ENCODE peak calls at places on chromosomes 4 and X, in five cellular contexts. One of them, this sample, is unnamed.

GRCh38 chr4:69089388-69089787 is 6.9 kb upstream of the UGT2B7 start:
- DNase-seq in kidney tubule cell: no peak
- DNase-seq in tibial artery: no peak
- DNase-seq in AG08395: no peak
- DNase-seq in natural killer cell treated with Interleukin-12 subunit alpha and Interleukin-12 subunit beta and Interleukin-15 and Interleukin-18, amount 100 ng/mL, for 72 hours: no peak
- DNase-seq in this sample: no peak

GRCh38 chr4:186685744-186686143 is 37.9 kb downstream of the FAT1 start:
- DNase-seq in kidney tubule cell: peak; percentile 98
- DNase-seq in tibial artery: no peak
- DNase-seq in AG08395: peak; percentile 78
- DNase-seq in natural killer cell treated with Interleukin-12 subunit alpha and Interleukin-12 subunit beta and Interleukin-15 and Interleukin-18, amount 100 ng/mL, for 72 hours: no peak
- DNase-seq in this sample: no peak

GRCh38 chrX:80578518-80579105 is 158.4 kb downstream of the TENT5D start:
- DNase-seq in kidney tubule cell: peak; percentile 46
- DNase-seq in tibial artery: no peak
- DNase-seq in AG08395: peak; percentile 29
- DNase-seq in natural killer cell treated with Interleukin-12 subunit alpha and Interleukin-12 subunit beta and Interleukin-15 and Interleukin-18, amount 100 ng/mL, for 72 hours: no peak
- DNase-seq in this sample: no peak

GRCh38 chr4:26815199-26815598 is 45.4 kb upstream of the STIM2 start:
- DNase-seq in kidney tubule cell: no peak
- DNase-seq in tibial artery: no peak
- DNase-seq in AG08395: no peak
- DNase-seq in natural killer cell treated with Interleukin-12 subunit alpha and Interleukin-12 subunit beta and Interleukin-15 and Interleukin-18, amount 100 ng/mL, for 72 hours: no peak
- DNase-seq in this sample: no peak

GRCh38 chr4:151922306-151922705 is 161.5 kb upstream of the GATB start:
- DNase-seq in kidney tubule cell: no peak
- DNase-seq in tibial artery: no peak
- DNase-seq in AG08395: no peak
- DNase-seq in natural killer cell treated with Interleukin-12 subunit alpha and Interleukin-12 subunit beta and Interleukin-15 and Interleukin-18, amount 100 ng/mL, for 72 hours: no peak
- DNase-seq in this sample: no peak

GRCh38 chrX:100410901-100411801 is 1.1 kb upstream of the PCDH19 start:
- DNase-seq in kidney tubule cell: no peak
- DNase-seq in tibial artery: no peak
- DNase-seq in AG08395: no peak
- DNase-seq in natural killer cell treated with Interleukin-12 subunit alpha and Interleukin-12 subunit beta and Interleukin-15 and Interleukin-18, amount 100 ng/mL, for 72 hours: no peak
- DNase-seq in this sample: no peak

GRCh38 chrX:110992611-110993010 is 103.4 kb upstream of the PAK3 start:
- DNase-seq in kidney tubule cell: peak; percentile 49
- DNase-seq in tibial artery: no peak
- DNase-seq in AG08395: peak; percentile 49
- DNase-seq in natural killer cell treated with Interleukin-12 subunit alpha and Interleukin-12 subunit beta and Interleukin-15 and Interleukin-18, amount 100 ng/mL, for 72 hours: no peak
- DNase-seq in this sample: no peak

GRCh38 chr4:48129307-48130014 is 4.6 kb downstream of the TXK start:
- DNase-seq in kidney tubule cell: peak; percentile 7
- DNase-seq in tibial artery: no peak
- DNase-seq in AG08395: no peak
- DNase-seq in natural killer cell treated with Interleukin-12 subunit alpha and Interleukin-12 subunit beta and Interleukin-15 and Interleukin-18, amount 100 ng/mL, for 72 hours: peak; percentile 85
- DNase-seq in this sample: no peak

GRCh38 chr4:25504932-25505636 is 128.0 kb downstream of the ANAPC4 start:
- DNase-seq in kidney tubule cell: no peak
- DNase-seq in tibial artery: no peak
- DNase-seq in AG08395: no peak
- DNase-seq in natural killer cell treated with Interleukin-12 subunit alpha and Interleukin-12 subunit beta and Interleukin-15 and Interleukin-18, amount 100 ng/mL, for 72 hours: no peak
- DNase-seq in this sample: no peak

GRCh38 chrX:126165401-126165720 is 728 bp downstream of the DCAF12L2 start:
- DNase-seq in kidney tubule cell: no peak
- DNase-seq in tibial artery: no peak
- DNase-seq in AG08395: no peak
- DNase-seq in natural killer cell treated with Interleukin-12 subunit alpha and Interleukin-12 subunit beta and Interleukin-15 and Interleukin-18, amount 100 ng/mL, for 72 hours: no peak
- DNase-seq in this sample: no peak

GRCh38 chr4:7103599-7104365 is 35.9 kb upstream of the GRPEL1 start:
- DNase-seq in kidney tubule cell: no peak
- DNase-seq in tibial artery: peak; percentile 92
- DNase-seq in AG08395: no peak
- DNase-seq in natural killer cell treated with Interleukin-12 subunit alpha and Interleukin-12 subunit beta and Interleukin-15 and Interleukin-18, amount 100 ng/mL, for 72 hours: no peak
- DNase-seq in this sample: peak; percentile 76

GRCh38 chr4:52659722-52660261 is 691 bp upstream of the USP46 start:
- DNase-seq in kidney tubule cell: peak; percentile 39
- DNase-seq in tibial artery: peak; percentile 81
- DNase-seq in AG08395: peak; percentile 50
- DNase-seq in natural killer cell treated with Interleukin-12 subunit alpha and Interleukin-12 subunit beta and Interleukin-15 and Interleukin-18, amount 100 ng/mL, for 72 hours: no peak
- DNase-seq in this sample: peak; percentile 87

GRCh38 chrX:71098302-71098701 is 2.7 kb downstream of the FOXO4 start:
- DNase-seq in kidney tubule cell: peak; percentile 31
- DNase-seq in tibial artery: peak; percentile 66
- DNase-seq in AG08395: peak; percentile 27
- DNase-seq in natural killer cell treated with Interleukin-12 subunit alpha and Interleukin-12 subunit beta and Interleukin-15 and Interleukin-18, amount 100 ng/mL, for 72 hours: peak; percentile 78
- DNase-seq in this sample: peak; percentile 64

GRCh38 chr4:66590488-66591215 is 920.4 kb upstream of the EPHA5 start:
- DNase-seq in kidney tubule cell: no peak
- DNase-seq in tibial artery: no peak
- DNase-seq in AG08395: no peak
- DNase-seq in natural killer cell treated with Interleukin-12 subunit alpha and Interleukin-12 subunit beta and Interleukin-15 and Interleukin-18, amount 100 ng/mL, for 72 hours: no peak
- DNase-seq in this sample: no peak

GRCh38 chr4:146330392-146330791 is 116.1 kb downstream of the REELD1 start:
- DNase-seq in kidney tubule cell: no peak
- DNase-seq in tibial artery: no peak
- DNase-seq in AG08395: no peak
- DNase-seq in natural killer cell treated with Interleukin-12 subunit alpha and Interleukin-12 subunit beta and Interleukin-15 and Interleukin-18, amount 100 ng/mL, for 72 hours: no peak
- DNase-seq in this sample: no peak

GRCh38 chrX:103363046-103363445 is 6.7 kb downstream of the TCEAL9 start:
- DNase-seq in kidney tubule cell: no peak
- DNase-seq in tibial artery: no peak
- DNase-seq in AG08395: no peak
- DNase-seq in natural killer cell treated with Interleukin-12 subunit alpha and Interleukin-12 subunit beta and Interleukin-15 and Interleukin-18, amount 100 ng/mL, for 72 hours: no peak
- DNase-seq in this sample: no peak

GRCh38 chr4:85776579-85776978 is 301.6 kb downstream of the ARHGAP24 start:
- DNase-seq in kidney tubule cell: peak; percentile 89
- DNase-seq in tibial artery: no peak
- DNase-seq in AG08395: no peak
- DNase-seq in natural killer cell treated with Interleukin-12 subunit alpha and Interleukin-12 subunit beta and Interleukin-15 and Interleukin-18, amount 100 ng/mL, for 72 hours: no peak
- DNase-seq in this sample: no peak

GRCh38 chr4:144300616-144301015 is 160.1 kb upstream of the GYPA start:
- DNase-seq in kidney tubule cell: no peak
- DNase-seq in tibial artery: no peak
- DNase-seq in AG08395: no peak
- DNase-seq in natural killer cell treated with Interleukin-12 subunit alpha and Interleukin-12 subunit beta and Interleukin-15 and Interleukin-18, amount 100 ng/mL, for 72 hours: no peak
- DNase-seq in this sample: no peak

GRCh38 chrX:41705680-41706374 is 17.1 kb downstream of the GPR34 start:
- DNase-seq in kidney tubule cell: no peak
- DNase-seq in tibial artery: no peak
- DNase-seq in AG08395: no peak
- DNase-seq in natural killer cell treated with Interleukin-12 subunit alpha and Interleukin-12 subunit beta and Interleukin-15 and Interleukin-18, amount 100 ng/mL, for 72 hours: no peak
- DNase-seq in this sample: no peak

GRCh38 chrX:103656623-103657022 is 27.8 kb downstream of the TCEAL1 start:
- DNase-seq in kidney tubule cell: peak; percentile 94
- DNase-seq in tibial artery: no peak
- DNase-seq in AG08395: peak; percentile 59
- DNase-seq in natural killer cell treated with Interleukin-12 subunit alpha and Interleukin-12 subunit beta and Interleukin-15 and Interleukin-18, amount 100 ng/mL, for 72 hours: no peak
- DNase-seq in this sample: no peak

GRCh38 chr4:3321295-3321889 is 28.6 kb downstream of the RGS12 start:
- DNase-seq in kidney tubule cell: no peak
- DNase-seq in tibial artery: peak; percentile 59
- DNase-seq in AG08395: peak; percentile 75
- DNase-seq in natural killer cell treated with Interleukin-12 subunit alpha and Interleukin-12 subunit beta and Interleukin-15 and Interleukin-18, amount 100 ng/mL, for 72 hours: no peak
- DNase-seq in this sample: peak; percentile 56

GRCh38 chrX:154373340-154374306 is 811 bp downstream of the FLNA start:
- DNase-seq in kidney tubule cell: peak; percentile 85
- DNase-seq in tibial artery: peak; percentile 87
- DNase-seq in AG08395: peak; percentile 43
- DNase-seq in natural killer cell treated with Interleukin-12 subunit alpha and Interleukin-12 subunit beta and Interleukin-15 and Interleukin-18, amount 100 ng/mL, for 72 hours: no peak
- DNase-seq in this sample: no peak

GRCh38 chr4:188127157-188127874 is 11.9 kb upstream of the TRIML1 start:
- DNase-seq in kidney tubule cell: peak; percentile 93
- DNase-seq in tibial artery: no peak
- DNase-seq in AG08395: peak; percentile 72
- DNase-seq in natural killer cell treated with Interleukin-12 subunit alpha and Interleukin-12 subunit beta and Interleukin-15 and Interleukin-18, amount 100 ng/mL, for 72 hours: no peak
- DNase-seq in this sample: no peak

GRCh38 chr4:53455766-53456165 is 78.3 kb downstream of the FIP1L1 start:
- DNase-seq in kidney tubule cell: no peak
- DNase-seq in tibial artery: no peak
- DNase-seq in AG08395: no peak
- DNase-seq in natural killer cell treated with Interleukin-12 subunit alpha and Interleukin-12 subunit beta and Interleukin-15 and Interleukin-18, amount 100 ng/mL, for 72 hours: no peak
- DNase-seq in this sample: no peak

GRCh38 chr4:37873383-37873782 is 17.5 kb upstream of the TBC1D1 start:
- DNase-seq in kidney tubule cell: peak; percentile 33
- DNase-seq in tibial artery: no peak
- DNase-seq in AG08395: peak; percentile 28
- DNase-seq in natural killer cell treated with Interleukin-12 subunit alpha and Interleukin-12 subunit beta and Interleukin-15 and Interleukin-18, amount 100 ng/mL, for 72 hours: no peak
- DNase-seq in this sample: no peak

GRCh38 chrX:120429776-120430535 is 39.1 kb downstream of the LAMP2 start:
- DNase-seq in kidney tubule cell: peak; percentile 11
- DNase-seq in tibial artery: no peak
- DNase-seq in AG08395: no peak
- DNase-seq in natural killer cell treated with Interleukin-12 subunit alpha and Interleukin-12 subunit beta and Interleukin-15 and Interleukin-18, amount 100 ng/mL, for 72 hours: no peak
- DNase-seq in this sample: no peak